ENCODE peak calls at places on chromosomes 16 and 17, in five cellular contexts. M is upper lobe of left lung; X is CD8-positive, alpha-beta T cell; E is cardiac muscle cell; U is naive thymus-derived CD4-positive, alpha-beta T cell. T is an unnamed sample.
A peak's percentile ranks its signal among the peaks of the same experiment; 100 is the strongest.

GRCh38 chr17:71118039-71118438 is 948.7 kb downstream of the KCNJ2 start:
- DNase-seq in M (no peak), X (no peak), E (no peak), U (no peak), T (peak; percentile 24)

GRCh38 chr17:13374203-13375143 is 227.3 kb downstream of the HS3ST3A1 start:
- DNase-seq in M (no peak), X (no peak), E (no peak), U (no peak), T (no peak)

GRCh38 chr16:55330726-55331647 is 7.0 kb downstream of the IRX6 start:
- DNase-seq in M (no peak), X (no peak), E (no peak), U (no peak), T (no peak)

GRCh38 chr16:4261557-4262172 is 11.2 kb downstream of the TFAP4 start:
- DNase-seq in M (no peak), X (peak; percentile 41), E (peak; percentile 42), U (peak; percentile 18), T (peak; percentile 33)

GRCh38 chr16:69127966-69128510 is 4.3 kb downstream of the CHTF8 start:
- DNase-seq in M (no peak), X (no peak), E (no peak), U (no peak), T (no peak)

GRCh38 chr16:10180771-10181163 is 1.5 kb downstream of the GRIN2A start:
- DNase-seq in M (no peak), X (no peak), E (peak; percentile 4), U (no peak), T (no peak)

GRCh38 chr16:1125471-1125870 is 27.4 kb upstream of the CACNA1H start:
- DNase-seq in M (no peak), X (no peak), E (peak; percentile 47), U (no peak), T (peak; percentile 50)

GRCh38 chr17:64384253-64385186 is 6.1 kb downstream of the PECAM1 start:
- DNase-seq in M (no peak), X (no peak), E (no peak), U (no peak), T (no peak)

GRCh38 chr17:48543854-48544355 is 1.0 kb downstream of the HOXB2 start:
- DNase-seq in M (no peak), X (no peak), E (peak; percentile 52), U (peak; percentile 27), T (no peak)

GRCh38 chr16:86848821-86849220 is 270.5 kb downstream of the FOXL1 start:
- DNase-seq in M (no peak), X (no peak), E (no peak), U (no peak), T (no peak)

GRCh38 chr16:22092143-22092933 is at the start of gene VWA3A:
- DNase-seq in M (no peak), X (no peak), E (peak; percentile 66), U (no peak), T (no peak)

GRCh38 chr17:78330570-78331224 is 29.2 kb downstream of the SOCS3 start:
- DNase-seq in M (peak; percentile 51), X (no peak), E (no peak), U (no peak), T (no peak)

GRCh38 chr16:20673882-20674683 is 23.4 kb downstream of the ACSM1 start:
- DNase-seq in M (no peak), X (no peak), E (peak; percentile 51), U (no peak), T (no peak)

GRCh38 chr17:66275651-66276050 is 26.8 kb upstream of the PRKCA start:
- DNase-seq in M (no peak), X (no peak), E (peak; percentile 78), U (no peak), T (peak; percentile 52)

GRCh38 chr17:55402374-55402773 is 19.3 kb downstream of the MMD start:
- DNase-seq in M (no peak), X (no peak), E (peak; percentile 25), U (no peak), T (no peak)

GRCh38 chr16:72848759-72849664 is 198.9 kb downstream of the ZFHX3 start:
- DNase-seq in M (peak; percentile 75), X (no peak), E (peak; percentile 94), U (no peak), T (peak; percentile 70)

GRCh38 chr16:74099530-74099929 is 197.1 kb upstream of the PSMD7 start:
- DNase-seq in M (no peak), X (no peak), E (no peak), U (no peak), T (no peak)

GRCh38 chr17:67076290-67076689 is 31.9 kb downstream of the CACNG1 start:
- DNase-seq in M (no peak), X (no peak), E (no peak), U (no peak), T (no peak)

GRCh38 chr16:81499576-81500380 is 55.2 kb downstream of the CMIP start:
- DNase-seq in M (no peak), X (no peak), E (no peak), U (no peak), T (peak; percentile 57)

GRCh38 chr17:17460038-17460437 is 16.8 kb upstream of the MED9 start:
- DNase-seq in M (no peak), X (no peak), E (no peak), U (no peak), T (no peak)

GRCh38 chr17:31313982-31314787 is at the start of gene EVI2B:
- DNase-seq in M (peak; percentile 35), X (no peak), E (peak; percentile 75), U (peak; percentile 57), T (no peak)

GRCh38 chr16:78961464-78961863 is 639.1 kb downstream of the MAF start:
- DNase-seq in M (no peak), X (no peak), E (no peak), U (no peak), T (no peak)

GRCh38 chr17:27294689-27295630 is 1.0 kb downstream of the WSB1 start:
- DNase-seq in M (peak; percentile 77), X (peak; percentile 42), E (peak; percentile 94), U (peak; percentile 63), T (peak; percentile 55)

GRCh38 chr17:28317965-28318758 is 838 bp upstream of the TMEM97 start:
- DNase-seq in M (no peak), X (no peak), E (peak; percentile 10), U (no peak), T (no peak)

GRCh38 chr17:60248618-60249516 is 99.1 kb downstream of the CA4 start:
- DNase-seq in M (no peak), X (no peak), E (no peak), U (no peak), T (no peak)

GRCh38 chr16:30354423-30355143 is 525 bp downstream of the CD2BP2 start:
- DNase-seq in M (no peak), X (no peak), E (no peak), U (no peak), T (peak; percentile 39)

GRCh38 chr17:29590979-29591736 is 1.7 kb upstream of the GIT1 start:
- DNase-seq in M (no peak), X (no peak), E (peak; percentile 62), U (no peak), T (peak; percentile 79)

GRCh38 chr17:65855245-65855644 is 293.8 kb upstream of the AXIN2 start:
- DNase-seq in M (peak; percentile 47), X (no peak), E (peak; percentile 6), U (no peak), T (no peak)

GRCh38 chr17:27980035-27980434 is 62.4 kb upstream of the NLK start:
- DNase-seq in M (no peak), X (no peak), E (peak; percentile 95), U (no peak), T (no peak)

GRCh38 chr16:66427871-66428681 is 981 bp downstream of the BEAN1 start:
- DNase-seq in M (peak; percentile 24), X (no peak), E (no peak), U (no peak), T (no peak)
- H3K4me1 ChIP-seq in M (peaks cover 18% of the 10 kb centered on the region), X (peaks cover 13% of the 10 kb centered on the region), E (no peaks in the 10 kb centered on the region), U (no peaks in the 10 kb centered on the region), T (peaks cover under 1% of the 10 kb centered on the region)

DNA sequence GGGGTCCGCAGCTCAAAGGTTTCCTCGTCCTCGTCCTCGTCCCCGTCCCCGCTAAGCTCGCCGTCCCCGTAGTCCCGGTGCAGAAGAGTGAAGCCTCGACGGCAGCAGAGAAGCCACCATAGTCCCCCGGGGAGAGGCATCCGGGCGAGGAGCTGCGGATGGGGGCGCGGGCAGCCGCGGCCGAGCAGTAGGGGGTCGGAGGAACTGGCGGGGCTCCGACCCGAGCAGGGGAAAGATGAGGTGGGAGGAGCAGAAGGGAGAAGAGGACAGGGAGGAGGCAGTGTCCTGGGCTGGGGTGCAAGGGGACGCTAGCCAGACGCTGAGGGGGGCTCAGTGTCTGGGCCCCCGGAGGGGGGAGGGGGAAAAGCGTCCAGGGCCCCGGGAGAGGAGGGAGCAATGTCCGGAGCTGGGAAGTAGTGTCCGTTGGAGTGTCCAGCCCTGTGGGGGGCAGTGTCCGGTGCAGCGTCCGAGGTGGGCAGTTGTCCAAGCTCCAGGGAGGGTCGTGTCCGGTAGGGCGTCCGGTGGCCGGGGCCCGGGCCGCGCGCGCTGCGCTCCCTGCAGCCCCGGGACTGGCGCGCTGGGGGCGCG is at the start of gene PLEKHH3:
- DNase-seq in M (no peak), X (no peak), E (no peak), U (no peak), T (no peak)
- H3K36me3 ChIP-seq in M (peaks cover 7% of the 10 kb centered on the region), X (no peaks in the 10 kb centered on the region), E (peaks cover 11% of the 10 kb centered on the region), U (no peaks in the 10 kb centered on the region), T (no peaks in the 10 kb centered on the region)

GRCh38 chr17:42270596-42270995 is 5.6 kb downstream of the STAT5B start:
- DNase-seq in M (no peak), X (no peak), E (no peak), U (no peak), T (no peak)

GRCh38 chr17:42271277-42271922 is 4.8 kb downstream of the STAT5B start:
- DNase-seq in M (no peak), X (no peak), E (no peak), U (no peak), T (no peak)

GRCh38 chr17:42268236-42268635 is 8.0 kb downstream of the STAT5B start:
- DNase-seq in M (no peak), X (no peak), E (no peak), U (no peak), T (no peak)

GRCh38 chr17:42272162-42272561 is 4.0 kb downstream of the STAT5B start:
- DNase-seq in M (no peak), X (no peak), E (no peak), U (no peak), T (no peak)

GRCh38 chr17:42270175-42270545 is 6.0 kb downstream of the STAT5B start:
- DNase-seq in M (no peak), X (no peak), E (no peak), U (no peak), T (no peak)
- H3K4me3 ChIP-seq in M (no peak overlapping the region), X (no peak overlapping the region), E (no peak overlapping the region), U (no peak overlapping the region), T (no peak overlapping the region)

GRCh38 chr16:28107232-28107631 is 43.7 kb upstream of the GSG1L start:
- DNase-seq in M (no peak), X (no peak), E (no peak), U (no peak), T (no peak)
- H3K4me1 ChIP-seq in M (no peaks in the 10 kb centered on the region), X (no peaks in the 10 kb centered on the region), E (no peaks in the 10 kb centered on the region), U (no peaks in the 10 kb centered on the region), T (peaks cover 4% of the 10 kb centered on the region)

DNA sequence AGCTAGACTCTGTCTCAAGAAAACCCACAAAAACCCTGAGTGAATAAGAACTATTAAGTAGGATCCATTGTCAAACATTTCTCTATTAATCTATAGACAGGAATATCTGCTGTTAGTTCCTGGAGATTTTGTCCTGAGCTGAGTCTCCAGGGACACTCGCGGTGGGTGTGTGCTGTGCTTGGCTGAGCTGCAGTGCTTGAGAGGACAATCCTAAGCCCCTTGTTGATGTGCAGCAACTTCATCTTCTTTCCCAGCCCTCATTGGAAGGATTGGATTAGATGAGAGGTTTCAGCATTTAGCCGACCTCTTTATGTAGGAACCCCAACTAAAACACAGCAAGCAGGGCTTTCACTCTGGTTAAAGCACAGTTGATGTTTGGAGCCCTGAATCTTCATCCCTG is 33.3 kb downstream of the NDEL1 start:
- DNase-seq in M (no peak), X (no peak), E (no peak), U (no peak), T (no peak)
- H3K36me3 ChIP-seq in M (peaks cover 45% of the 10 kb centered on the region), X (peaks cover 42% of the 10 kb centered on the region), E (peaks cover 21% of the 10 kb centered on the region), U (peaks cover 20% of the 10 kb centered on the region), T (peaks cover 5% of the 10 kb centered on the region)